ENCODE peak calls at places on chromosomes 11 and 22, in four cellular contexts. L, O, E and D are unnamed samples.

GRCh38 chr11:75072582-75072981 is 24.1 kb downstream of the OR2AT4 start:
- DNase-seq in E (no peak), L (no peak), O (peak), D (no peak)

GRCh38 chr11:5004429-5005274 is 10.0 kb downstream of the OR51L1 start:
- DNase-seq in E (peak), O (peak), L (no peak), D (peak)

GRCh38 chr22:23072035-23072910 is 2.0 kb downstream of the GNAZ start:
- DNase-seq in E (no peak), O (no peak), L (no peak), D (no peak)

GRCh38 chr11:69553416-69554357 is 72.2 kb downstream of the LINC01488 start:
- DNase-seq in E (no peak), O (no peak), L (no peak), D (no peak)

GRCh38 chr22:43234299-43234988 is 47.5 kb upstream of the TTLL12 start:
- DNase-seq in L (no peak), O (no peak), E (no peak), D (no peak)

GRCh38 chr11:115194798-115195101 is 309.5 kb downstream of the CADM1 start:
- DNase-seq in E (no peak), O (no peak), L (peak), D (no peak)

GRCh38 chr22:47597041-47597440 is 834.6 kb downstream of the TBC1D22A start:
- DNase-seq in E (no peak), O (no peak), L (no peak), D (no peak)

GRCh38 chr22:38923463-38924196 is 33.8 kb upstream of the APOBEC3A start:
- DNase-seq in O (peak), L (no peak), E (peak), D (peak)

GRCh38 chr11:112175596-112175947 is 260 bp downstream of the BCO2 start:
- DNase-seq in E (no peak), L (no peak), O (no peak), D (no peak)

GRCh38 chr11:78400701-78401100 is 16.9 kb downstream of the GAB2 start:
- DNase-seq in L (no peak), E (no peak), O (no peak), D (no peak)

GRCh38 chr11:86152006-86152862 is 83.3 kb upstream of the PICALM start:
- DNase-seq in E (no peak), O (no peak), L (no peak), D (no peak)

GRCh38 chr11:22991196-22991595 is 130.9 kb upstream of the CCDC179 start:
- DNase-seq in E (no peak), L (no peak), O (no peak), D (no peak)

GRCh38 chr11:27353593-27354358 is 9.2 kb downstream of the CCDC34 start:
- DNase-seq in L (no peak), O (no peak), E (no peak), D (no peak)

GRCh38 chr11:62295504-62295903 is 3.4 kb downstream of the SCGB1D4 start:
- DNase-seq in E (no peak), O (peak), L (no peak), D (no peak)

GRCh38 chr22:46043816-46044717 is 67.1 kb upstream of the WNT7B start:
- DNase-seq in O (no peak), E (no peak), L (no peak), D (no peak)

GRCh38 chr22:44289429-44290171 is 23.2 kb downstream of the SHISAL1 start:
- DNase-seq in L (no peak), E (no peak), O (no peak), D (no peak)

GRCh38 chr11:57315491-57315890 is 9.3 kb downstream of the TNKS1BP1 start:
- DNase-seq in L (no peak), O (no peak), E (no peak), D (no peak)

GRCh38 chr11:19968860-19969259 is 191.4 kb downstream of the DBX1 start:
- DNase-seq in E (no peak), O (no peak), L (no peak), D (no peak)

GRCh38 chr11:102760355-102761035 is 19.9 kb downstream of the MMP10 start:
- DNase-seq in L (no peak), E (no peak), O (no peak), D (peak)

GRCh38 chr22:25966448-25966913 is 202.8 kb upstream of the SEZ6L start:
- DNase-seq in O (no peak), E (no peak), L (peak), D (no peak)

GRCh38 chr11:127191689-127192088 is 191.1 kb upstream of the KIRREL3 start:
- DNase-seq in E (no peak), L (no peak), O (no peak), D (no peak)

GRCh38 chr22:49687333-49687732 is 140.3 kb downstream of the BRD1 start:
- DNase-seq in L (no peak), O (no peak), E (no peak), D (no peak)

GRCh38 chr11:64607381-64608259 is 16.6 kb downstream of the SLC22A12 start:
- DNase-seq in E (no peak), O (no peak), L (no peak), D (no peak)

GRCh38 chr22:40039482-40039881 is 44.7 kb downstream of the FAM83F start:
- DNase-seq in L (no peak), E (no peak), O (no peak), D (no peak)

GRCh38 chr11:104852811-104853210 is 45.4 kb downstream of the CASP12 start:
- DNase-seq in E (no peak), L (no peak), O (no peak), D (no peak)

GRCh38 chr11:70542406-70542805 is 144.1 kb downstream of the CTTN start:
- DNase-seq in E (no peak), O (no peak), L (no peak), D (no peak)

GRCh38 chr22:19874307-19875060 is 19.8 kb upstream of the GNB1L start:
- DNase-seq in L (no peak), E (no peak), O (no peak), D (no peak)

GRCh38 chr11:4416306-4416705 is 22.8 kb upstream of the TRIM21 start:
- DNase-seq in E (no peak), O (no peak), L (no peak), D (no peak)

GRCh38 chr11:110184974-110185597 is 91.9 kb downstream of the ZC3H12C start:
- DNase-seq in E (no peak), L (no peak), O (peak), D (no peak)

GRCh38 chr11:17275376-17276235 is 933 bp upstream of the NUCB2 start:
- DNase-seq in E (no peak), L (no peak), O (peak), D (no peak)

GRCh38 chr11:90204832-90205646 is 17.8 kb downstream of the CHORDC1 start:
- DNase-seq in O (peak), E (peak), L (no peak), D (peak)

GRCh38 chr11:65506770-65507485 is 8.1 kb downstream of the MALAT1 start:
- DNase-seq in E (no peak), L (no peak), O (no peak), D (no peak)

GRCh38 chr22:20213833-20214708 is 54.0 kb downstream of the RTN4R start:
- DNase-seq in O (no peak), L (no peak), E (no peak), D (no peak)

GRCh38 chr11:32932196-32932595 is 39.6 kb downstream of the QSER1 start:
- DNase-seq in O (no peak), E (no peak), L (no peak), D (no peak)

GRCh38 chr11:32935462-32936029 is 42.9 kb downstream of the QSER1 start:
- DNase-seq in O (no peak), E (no peak), L (no peak), D (no peak)

GRCh38 chr11:32931605-32932004 is 39.0 kb downstream of the QSER1 start:
- DNase-seq in O (no peak), E (no peak), L (no peak), D (no peak)
- TF ChIP-seq MYC in O (no peak), E (no peak), L (no peak), D (no peak)

DNA sequence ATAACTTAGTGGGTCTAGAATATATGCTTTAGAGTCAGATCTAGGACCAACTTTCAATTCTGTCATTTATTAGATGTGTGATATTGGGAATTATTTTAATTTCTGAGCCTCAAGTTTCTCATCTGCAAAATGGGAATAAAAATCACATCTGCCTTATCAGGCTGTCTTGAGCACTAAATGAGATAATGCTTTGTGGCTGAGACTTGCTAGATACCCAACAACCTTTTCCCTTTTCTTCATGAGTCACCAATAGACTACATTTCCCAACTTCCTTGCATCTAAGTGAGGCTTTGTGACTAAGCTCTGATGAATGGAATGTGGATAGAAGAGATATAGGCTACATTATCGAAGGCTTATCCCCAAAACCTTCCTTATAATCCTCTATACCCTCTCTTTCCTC is 220.7 kb upstream of the SESN3 start:
- DNase-seq in L (no peak), O (no peak), E (no peak), D (no peak)
- TF ChIP-seq KDM1A in L (no peak), O (no peak), E (peak), D (no peak)

GRCh38 chr22:27718186-27719032 is 83.1 kb downstream of the MN1 start:
- DNase-seq in O (peak), L (no peak), E (peak), D (peak)
- TF ChIP-seq EP300 in O (no peak), L (no peak), E (no peak), D (peak)

GRCh38 chr11:117545706-117546105 is 218.1 kb downstream of the CEP164 start:
- DNase-seq in L (no peak), O (no peak), E (no peak), D (no peak)
- TF ChIP-seq MYC in L (no peak), O (no peak), E (no peak), D (no peak)

DNA sequence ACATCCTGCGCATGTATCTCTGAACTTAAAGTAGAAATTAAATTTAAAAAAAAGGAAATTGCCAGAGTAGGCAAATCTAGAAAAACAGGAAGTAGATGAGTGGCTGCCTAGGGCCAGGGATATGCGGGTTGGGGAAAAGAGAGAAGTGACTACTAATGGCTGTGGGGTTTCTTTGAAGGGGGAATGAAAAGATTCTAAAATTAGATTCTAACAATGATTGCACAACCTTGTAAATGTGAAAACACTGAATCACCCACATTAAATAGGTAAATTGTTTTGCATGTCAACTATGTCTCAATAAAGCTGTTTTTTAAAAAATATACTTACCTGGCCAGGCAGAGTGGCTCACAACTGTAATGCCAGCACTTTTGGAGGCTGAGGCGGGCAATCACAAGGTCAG is 14.2 kb downstream of the C22orf42 start:
- DNase-seq in E (no peak), O (no peak), L (no peak), D (no peak)
- TF ChIP-seq KDM1A in E (no peak), O (no peak), L (no peak), D (no peak)

DNA sequence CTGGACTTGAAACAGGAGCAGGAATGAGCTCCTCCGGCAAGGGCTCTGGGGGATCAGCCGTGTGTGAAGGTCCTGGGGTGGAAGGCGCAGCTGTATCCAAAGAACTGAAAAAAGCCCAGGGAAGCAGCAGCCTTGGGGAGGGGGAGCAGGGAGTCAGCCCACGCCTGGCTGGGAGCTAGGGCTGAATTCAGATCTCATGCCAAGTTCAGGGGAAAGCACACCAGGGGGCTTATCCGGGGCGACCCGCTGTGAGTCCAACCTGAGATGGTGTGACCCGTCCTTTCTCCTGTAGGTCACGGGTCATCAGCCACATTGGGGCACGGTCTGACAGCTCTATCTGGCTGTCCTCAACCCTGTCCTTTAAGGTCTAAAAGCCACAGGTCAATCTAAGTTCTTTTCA is 18.1 kb downstream of the TP53AIP1 start:
- DNase-seq in L (no peak), O (no peak), E (no peak), D (no peak)
- TF ChIP-seq EP300 in L (no peak), O (no peak), E (no peak), D (no peak)

DNA sequence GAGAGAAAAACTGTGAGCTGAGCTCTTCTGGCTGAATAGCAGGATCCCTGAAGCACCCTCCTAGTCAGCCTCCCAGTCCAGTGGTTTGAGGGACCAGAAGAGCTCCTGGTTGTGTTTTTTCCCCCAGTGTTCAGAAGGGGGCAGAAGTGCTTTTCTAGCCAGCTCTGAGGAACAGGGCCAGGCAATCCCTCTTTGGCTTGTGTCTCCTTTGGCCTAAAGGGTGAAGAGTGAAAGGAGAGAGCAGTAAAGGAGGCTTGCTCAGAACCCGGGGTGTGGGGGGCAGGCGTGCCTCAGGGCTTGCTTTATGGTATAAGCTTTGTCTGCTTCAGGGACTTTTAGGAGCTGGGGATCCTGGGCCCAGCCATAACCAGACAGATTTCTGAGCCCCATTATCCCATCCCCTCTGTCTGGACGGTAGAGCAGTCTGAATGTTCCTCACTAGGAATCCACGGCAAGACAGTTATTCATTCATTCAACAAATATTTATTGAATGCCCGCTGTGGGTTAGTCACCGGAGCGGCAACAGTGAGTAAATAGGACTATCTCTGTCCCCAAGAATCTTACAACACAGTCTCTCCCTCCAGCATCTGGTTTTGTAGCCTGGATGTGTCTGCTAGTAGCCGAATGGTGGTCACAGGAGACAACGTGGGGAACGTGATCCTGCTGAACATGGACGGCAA is 14.5 kb downstream of the ACP2 start:
- DNase-seq in O (peak), E (peak), L (no peak), D (peak)
- TF ChIP-seq MYC in O (no peak), E (no peak), L (no peak), D (peak)

DNA sequence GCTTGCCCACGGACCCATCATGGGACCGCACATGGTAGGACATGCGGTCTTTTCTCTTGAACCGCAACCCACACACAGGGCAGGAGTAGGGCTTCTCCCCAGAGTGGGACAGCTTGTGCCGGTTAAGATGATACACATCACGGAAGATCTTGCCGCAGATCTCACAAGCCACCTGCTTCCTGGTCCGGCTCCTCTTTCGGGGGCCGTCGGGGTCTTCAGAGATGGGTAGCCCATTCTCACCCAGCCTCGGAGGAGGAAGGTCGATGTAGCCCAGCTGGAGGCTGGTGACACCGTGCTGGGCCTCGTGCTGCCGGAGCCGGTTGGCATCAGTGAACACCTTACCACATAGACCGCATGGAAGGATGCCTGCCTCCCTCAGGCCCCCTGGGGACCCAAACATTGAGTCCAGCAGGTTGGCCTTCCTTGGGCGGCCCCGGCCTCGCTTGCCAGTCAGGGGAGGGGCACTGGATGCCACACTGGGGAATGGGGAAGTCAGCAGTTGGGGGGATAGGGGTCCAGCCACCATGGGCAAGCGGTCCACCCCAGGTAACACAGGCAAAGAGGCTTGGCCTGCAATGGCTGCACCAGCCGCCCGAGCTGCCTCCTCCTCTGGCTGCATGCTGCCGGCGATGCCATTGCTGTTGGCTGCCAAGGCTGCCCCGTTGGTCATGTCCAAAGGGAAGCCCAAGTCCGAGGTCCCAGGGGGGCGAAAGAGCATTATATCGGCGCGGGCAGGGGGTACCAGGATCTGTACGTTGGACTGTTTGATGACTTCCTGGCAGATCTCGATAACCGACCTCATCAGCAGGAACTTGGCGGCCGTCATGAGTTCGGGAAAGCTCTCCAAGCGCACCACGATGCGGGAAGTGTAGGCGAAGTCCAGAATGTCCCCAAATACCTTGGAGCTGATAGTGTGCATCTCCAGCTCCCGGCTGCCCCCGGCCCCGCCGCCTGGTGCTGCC is 1.5 kb downstream of the PATZ1 start:
- DNase-seq in L (no peak), E (no peak), O (no peak), D (no peak)
- TF ChIP-seq KDM1A in L (no peak), E (no peak), O (no peak), D (no peak)